ENCODE peak calls at places on chromosomes 5 and 9, in four cellular contexts. V, F, N and Z are unnamed samples.

GRCh38 chr5:123012321-123012720 is 24.2 kb downstream of the PPIC start:
- DNase-seq in V (no peak), F (no peak), N (no peak), Z (no peak)

GRCh38 chr5:36040651-36041536 is 25.8 kb downstream of the UGT3A2 start:
- DNase-seq in V (no peak), F (no peak), N (no peak), Z (no peak)

GRCh38 chr5:120683580-120683979 is 219.5 kb downstream of the PRR16 start:
- DNase-seq in V (peak), F (no peak), N (no peak), Z (no peak)

GRCh38 chr5:61256474-61256873 is 75.6 kb upstream of the ZSWIM6 start:
- DNase-seq in V (no peak), F (no peak), N (no peak), Z (no peak)

GRCh38 chr5:173884402-173885053 is 3.6 kb upstream of the CPEB4 start:
- DNase-seq in V (no peak), F (peak), N (peak), Z (peak)

GRCh38 chr5:43432486-43433365 is 20.5 kb upstream of the CCL28 start:
- DNase-seq in V (no peak), F (no peak), N (no peak), Z (no peak)

GRCh38 chr5:143533475-143533874 is 130.0 kb upstream of the NR3C1 start:
- DNase-seq in V (no peak), F (no peak), N (no peak), Z (no peak)

GRCh38 chr9:137251490-137252268 is 593 bp downstream of the STPG3 start:
- DNase-seq in V (no peak), F (no peak), N (no peak), Z (no peak)

GRCh38 chr9:92980085-92980745 is 32.9 kb downstream of the FGD3 start:
- DNase-seq in V (no peak), F (no peak), N (no peak), Z (no peak)

GRCh38 chr5:168706655-168707069 is 127.5 kb upstream of the PANK3 start:
- DNase-seq in V (peak), F (peak), N (peak), Z (no peak)

GRCh38 chr9:136341042-136341655 is 13.8 kb downstream of the GPSM1 start:
- DNase-seq in V (no peak), F (no peak), N (no peak), Z (no peak)

GRCh38 chr5:52668544-52669185 is 119.1 kb upstream of the ITGA1 start:
- DNase-seq in V (no peak), F (no peak), N (no peak), Z (no peak)

GRCh38 chr5:74433255-74434123 is 207.0 kb downstream of the ENC1 start:
- DNase-seq in V (no peak), F (peak), N (peak), Z (peak)

GRCh38 chr9:115930472-115930871 is 223.1 kb upstream of the PAPPA start:
- DNase-seq in V (no peak), F (no peak), N (no peak), Z (no peak)
- TF ChIP-seq CTCF in V (no peak), F (no peak), N (no peak), Z (no peak)

GRCh38 chr5:137291031-137291430 is 208.1 kb downstream of the SPOCK1 start:
- DNase-seq in V (no peak), F (no peak), N (no peak), Z (no peak)

GRCh38 chr5:137289856-137290255 is 209.3 kb downstream of the SPOCK1 start:
- DNase-seq in V (no peak), F (no peak), N (no peak), Z (no peak)

GRCh38 chr5:137283801-137284200 is 215.3 kb downstream of the SPOCK1 start:
- DNase-seq in V (no peak), F (no peak), N (no peak), Z (no peak)

GRCh38 chr5:137286025-137286610 is 213.0 kb downstream of the SPOCK1 start:
- DNase-seq in V (no peak), F (no peak), N (no peak), Z (no peak)

DNA sequence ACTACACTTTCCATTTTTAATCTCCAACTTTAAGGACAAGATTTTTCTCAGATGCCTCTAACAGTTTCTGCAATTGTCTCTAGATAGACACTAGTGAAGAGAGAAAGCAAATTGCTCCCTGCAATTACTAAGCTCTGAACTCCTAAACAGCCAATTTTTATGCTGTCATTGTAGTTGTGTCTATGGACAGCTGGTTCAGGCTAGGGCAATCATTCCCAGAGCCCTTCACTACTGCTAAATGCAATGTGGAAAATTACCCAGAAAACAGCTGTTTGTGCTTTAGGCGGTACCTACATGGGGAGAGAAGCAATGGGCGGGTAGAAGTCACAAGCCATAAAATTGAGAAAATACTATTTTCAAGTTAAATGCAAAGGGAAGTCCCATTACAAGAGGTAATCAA is 211.6 kb downstream of the SPOCK1 start:
- DNase-seq in V (no peak), F (no peak), N (no peak), Z (no peak)
- TF ChIP-seq CTCF in V (no peak), F (no peak), N (no peak), Z (no peak)

GRCh38 chr5:154374264-154374663 is 71.5 kb upstream of the SAP30L start:
- DNase-seq in V (no peak), F (no peak), N (no peak), Z (no peak)

GRCh38 chr5:154375331-154376008 is 70.3 kb upstream of the SAP30L start:
- DNase-seq in V (no peak), F (no peak), N (no peak), Z (no peak)

GRCh38 chr5:154378134-154378533 is 67.7 kb upstream of the SAP30L start:
- DNase-seq in V (no peak), F (no peak), N (no peak), Z (no peak)

GRCh38 chr5:154373729-154374179 is 72.0 kb upstream of the SAP30L start:
- DNase-seq in V (no peak), F (no peak), N (no peak), Z (no peak)

GRCh38 chr5:154376481-154376880 is 69.3 kb upstream of the SAP30L start:
- DNase-seq in V (no peak), F (no peak), N (no peak), Z (no peak)
- TF ChIP-seq CTCF in V (no peak), F (no peak), N (no peak), Z (no peak)

GRCh38 chr9:970310-971002 is 6.0 kb upstream of the DMRT3 start:
- DNase-seq in V (no peak), F (no peak), N (no peak), Z (no peak)

GRCh38 chr9:967851-968641 is 8.4 kb upstream of the DMRT3 start:
- DNase-seq in V (no peak), F (no peak), N (no peak), Z (no peak)

GRCh38 chr9:969310-969692 is 7.2 kb upstream of the DMRT3 start:
- DNase-seq in V (peak), F (no peak), N (no peak), Z (no peak)

GRCh38 chr9:971901-972511 is 4.4 kb upstream of the DMRT3 start:
- DNase-seq in V (peak), F (no peak), N (no peak), Z (no peak)

GRCh38 chr9:969693-970309 is 6.7 kb upstream of the DMRT3 start:
- DNase-seq in V (no peak), F (no peak), N (no peak), Z (no peak)
- TF ChIP-seq CTCF in V (no peak), F (no peak), N (no peak), Z (no peak)

DNA sequence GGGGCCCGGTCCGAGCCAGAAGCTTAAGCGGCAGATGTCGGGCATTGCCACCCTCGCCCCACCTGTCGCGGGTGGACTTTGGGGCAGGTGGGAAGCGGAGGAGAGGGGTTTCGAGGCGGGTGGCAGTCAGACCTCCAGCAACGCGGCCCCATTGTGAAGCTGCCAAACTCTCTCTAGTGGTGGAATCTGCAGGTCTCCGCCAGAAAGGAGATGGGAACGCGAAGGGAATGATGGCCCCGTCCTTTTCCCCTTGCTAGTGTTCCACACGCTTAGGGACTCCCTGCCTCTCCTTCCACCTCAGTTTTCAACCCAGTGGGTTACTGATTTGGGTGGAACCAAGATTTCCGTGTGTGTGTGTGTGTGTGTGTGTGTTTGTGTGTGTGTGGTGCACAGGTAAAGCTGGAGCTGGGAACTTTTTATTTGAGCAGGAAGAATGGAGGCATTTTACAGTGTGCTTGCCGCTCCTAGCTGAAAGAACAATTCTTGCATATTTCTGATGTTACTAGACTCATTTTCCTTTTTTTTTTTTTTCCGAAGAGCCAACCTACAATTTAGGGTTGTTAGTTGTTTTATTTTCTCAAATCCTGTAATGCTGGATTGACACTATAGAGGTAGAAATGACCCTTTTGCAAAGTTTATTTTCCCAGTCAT is 1.3 kb downstream of the MACIR start:
- DNase-seq in V (no peak), F (no peak), N (no peak), Z (no peak)
- TF ChIP-seq CTCF in V (no peak), F (no peak), N (no peak), Z (no peak)

GRCh38 chr5:146428658-146429057 is 18.5 kb upstream of the TCERG1 start:
- DNase-seq in V (no peak), F (peak), N (no peak), Z (no peak)
- TF ChIP-seq CTCF in V (no peak), F (no peak), N (no peak), Z (no peak)

DNA sequence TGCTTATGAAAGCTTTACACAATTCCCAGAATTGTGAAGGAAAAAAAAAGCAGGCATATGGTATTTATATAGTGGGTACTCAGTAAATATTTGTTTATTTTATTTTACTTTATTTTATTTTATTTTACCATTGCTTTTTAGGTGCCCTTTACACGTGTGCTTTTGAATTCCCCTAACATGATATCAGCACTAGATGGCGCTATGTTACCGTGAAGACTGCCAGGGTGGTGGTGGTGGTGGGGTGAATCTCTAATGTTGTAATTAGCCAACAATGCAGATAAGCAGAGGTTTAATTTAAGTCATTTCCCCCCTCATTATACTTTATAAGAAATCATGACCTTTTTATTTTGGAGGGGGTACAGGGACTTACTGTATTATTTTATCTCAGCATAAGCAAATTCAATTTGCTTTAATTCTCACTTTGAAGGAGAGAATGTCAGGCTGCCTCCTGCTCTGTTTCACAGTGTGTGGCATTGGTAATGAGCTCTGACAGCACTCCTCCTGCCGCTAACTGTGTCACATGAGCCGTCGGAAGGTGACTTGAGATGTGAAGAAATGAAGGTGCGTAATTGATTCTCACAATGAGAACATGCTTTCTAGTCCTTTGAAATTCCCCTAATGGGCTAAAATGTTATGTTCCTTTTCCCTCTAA is 165.6 kb downstream of the YTHDC2 start:
- DNase-seq in V (peak), F (peak), N (peak), Z (no peak)
- TF ChIP-seq CTCF in V (peak), F (peak), N (peak), Z (peak)